ENCODE peak calls at places on chromosomes 6 and 20, in four cellular contexts. F is AG04450, Z is choroid plexus epithelial cell, U is left ventricle myocardium inferior. Y is an unnamed sample.

GRCh38 chr20:23121766-23122095 is 35.6 kb upstream of the CD93 start:
- DNase-seq in F (no peak), Z (no peak), U (no peak), Y (no peak)

GRCh38 chr20:20225325-20225724 is 142.6 kb upstream of the INSM1 start:
- DNase-seq in F (no peak), Z (no peak), U (no peak), Y (no peak)

GRCh38 chr6:113339173-113339572 is 518.0 kb upstream of the MARCKS start:
- DNase-seq in F (no peak), Z (no peak), U (no peak), Y (no peak)

GRCh38 chr6:3905853-3906190 is 56.6 kb downstream of the FAM50B start:
- DNase-seq in F (no peak), Z (peak; percentile 34), U (no peak), Y (no peak)

GRCh38 chr20:24773751-24774201 is 175.3 kb upstream of the CST7 start:
- DNase-seq in F (peak; percentile 13), Z (peak; percentile 90), U (no peak), Y (peak; percentile 51)

GRCh38 chr6:105587349-105588115 is 184.7 kb upstream of the PREP start:
- DNase-seq in F (no peak), Z (no peak), U (no peak), Y (no peak)

GRCh38 chr20:19976595-19977372 is 40.4 kb upstream of the NAA20 start:
- DNase-seq in F (no peak), Z (peak; percentile 86), U (peak; percentile 70), Y (no peak)

GRCh38 chr6:7628479-7628878 is 38.5 kb downstream of the SNRNP48 start:
- DNase-seq in F (no peak), Z (no peak), U (no peak), Y (no peak)

GRCh38 chr6:6884193-6884627 is 223.6 kb upstream of the RREB1 start:
- DNase-seq in F (no peak), Z (peak; percentile 44), U (no peak), Y (no peak)

GRCh38 chr6:84872996-84873395 is 108.6 kb upstream of the TBX18 start:
- DNase-seq in F (no peak), Z (peak; percentile 57), U (no peak), Y (no peak)

GRCh38 chr6:82248233-82248735 is 740 bp upstream of the IBTK start:
- DNase-seq in F (no peak), Z (peak; percentile 52), U (no peak), Y (peak; percentile 50)

GRCh38 chr6:26452631-26453030 is 5.1 kb upstream of the BTN2A1 start:
- DNase-seq in F (no peak), Z (no peak), U (no peak), Y (no peak)

GRCh38 chr20:51930775-51931174 is 128.5 kb upstream of the SALL4 start:
- DNase-seq in F (peak; percentile 11), Z (peak; percentile 87), U (no peak), Y (no peak)

GRCh38 chr6:21263531-21264287 is 329.8 kb upstream of the SOX4 start:
- DNase-seq in F (no peak), Z (peak; percentile 59), U (no peak), Y (peak; percentile 56)

GRCh38 chr6:33329058-33329457 is 11.5 kb upstream of the ZBTB22 start:
- DNase-seq in F (no peak), Z (no peak), U (no peak), Y (no peak)

GRCh38 chr6:137768935-137769334 is 98.1 kb upstream of the TNFAIP3 start:
- DNase-seq in F (no peak), Z (no peak), U (no peak), Y (no peak)

GRCh38 chr20:2101057-2101934 is at the start of gene STK35:
- DNase-seq in F (no peak), Z (no peak), U (no peak), Y (peak; percentile 87)

GRCh38 chr20:56171087-56172012 is 77.2 kb upstream of the MC3R start:
- DNase-seq in F (no peak), Z (peak; percentile 2), U (no peak), Y (no peak)
- TF ChIP-seq CTCF in F (no peak), Z (peak; percentile 6), U (peak; percentile 47), Y (no peak)

GRCh38 chr6:169406794-169407193 is 153.1 kb upstream of the THBS2 start:
- DNase-seq in F (no peak), Z (no peak), U (no peak), Y (no peak)
- TF ChIP-seq CTCF in F (no peak), Z (no peak), U (no peak), Y (no peak)

DNA sequence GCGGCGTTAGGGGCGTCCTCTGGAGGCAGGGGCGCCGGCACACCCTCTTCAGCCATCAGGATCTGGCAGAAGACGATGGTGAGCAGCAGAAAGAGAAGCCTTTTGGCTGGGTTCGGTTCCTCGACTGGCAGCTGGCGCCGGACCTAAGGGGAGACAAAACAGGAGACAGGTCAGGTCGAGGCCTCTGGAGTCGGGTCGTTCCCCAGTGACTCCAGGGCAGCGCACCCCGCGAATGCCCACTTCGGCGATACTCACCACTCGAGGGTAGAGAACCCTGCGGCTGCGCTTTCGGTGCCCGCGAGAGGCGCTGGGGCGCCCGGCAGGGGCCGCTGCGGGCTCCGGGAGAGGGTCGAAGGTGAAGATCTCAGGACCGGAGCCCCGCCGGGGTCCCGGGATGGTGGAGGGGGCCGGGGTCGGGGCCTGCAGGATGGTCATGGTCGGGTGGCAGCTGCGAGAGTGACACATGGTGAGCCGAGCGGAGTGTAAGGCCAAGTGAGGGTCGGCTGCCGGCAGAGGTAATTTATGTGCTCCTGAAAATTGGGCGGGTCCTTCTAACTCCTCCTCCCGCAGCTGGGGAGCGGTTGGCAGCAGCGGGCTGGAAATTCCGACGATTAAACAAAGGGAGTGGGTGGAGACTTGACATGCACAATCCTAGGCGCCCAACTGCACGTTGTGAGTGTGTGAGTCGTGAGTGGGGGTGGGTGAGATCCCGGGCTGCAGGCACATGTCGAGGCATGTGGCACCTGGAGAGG is at the start of gene IER3:
- DNase-seq in F (peak; percentile 85), Z (peak; percentile 93), U (peak; percentile 84), Y (peak; percentile 92)
- TF ChIP-seq CTCF in F (peak; percentile 69), Z (peak; percentile 69), U (peak; percentile 80), Y (peak; percentile 70)

GRCh38 chr6:158205220-158205944 is 37.2 kb downstream of the GTF2H5 start:
- DNase-seq in F (no peak), Z (peak; percentile 43), U (no peak), Y (no peak)
- TF ChIP-seq CTCF in F (peak; percentile 41), Z (peak; percentile 74), U (peak; percentile 23), Y (no peak)

GRCh38 chr6:12715437-12715836 is 1.1 kb upstream of the PHACTR1 start:
- DNase-seq in F (no peak), Z (no peak), U (no peak), Y (no peak)

GRCh38 chr6:12718025-12718424 is 1.5 kb downstream of the PHACTR1 start:
- DNase-seq in F (no peak), Z (peak; percentile 24), U (no peak), Y (no peak)

GRCh38 chr6:12717356-12717755 is 789 bp downstream of the PHACTR1 start:
- DNase-seq in F (no peak), Z (no peak), U (no peak), Y (no peak)

GRCh38 chr6:12714022-12714421 is 2.5 kb upstream of the PHACTR1 start:
- DNase-seq in F (no peak), Z (no peak), U (no peak), Y (no peak)

GRCh38 chr6:12716298-12716853 is at the start of gene PHACTR1:
- DNase-seq in F (no peak), Z (no peak), U (no peak), Y (no peak)
- TF ChIP-seq CTCF in F (no peak), Z (no peak), U (no peak), Y (no peak)

GRCh38 chr6:165308926-165309731 is at the start of gene C6orf118:
- DNase-seq in F (no peak), Z (peak; percentile 92), U (peak; percentile 55), Y (no peak)
- TF ChIP-seq CTCF in F (no peak), Z (no peak), U (no peak), Y (no peak)

GRCh38 chr20:36243726-36244125 is 7.4 kb downstream of the AAR2 start:
- DNase-seq in F (no peak), Z (no peak), U (no peak), Y (no peak)
- TF ChIP-seq CTCF in F (no peak), Z (no peak), U (no peak), Y (no peak)

DNA sequence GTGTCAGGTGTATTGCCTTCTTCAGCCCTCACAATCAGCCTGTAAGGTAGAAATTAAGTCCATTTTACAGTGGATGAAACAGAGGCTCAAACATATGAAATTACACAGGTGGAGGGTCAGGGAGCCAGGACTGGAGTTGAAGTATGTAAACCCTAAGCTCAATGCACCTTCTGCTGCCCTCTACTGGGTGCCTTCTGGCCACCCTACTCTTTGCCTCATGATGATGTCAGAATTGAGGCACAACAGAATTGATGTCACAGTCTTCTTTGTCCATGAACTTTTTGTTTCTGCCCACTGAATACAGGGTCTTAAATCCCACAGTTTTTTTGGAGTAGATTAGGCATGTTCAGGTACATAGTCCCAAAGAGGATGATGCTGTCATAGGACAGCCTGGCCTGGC is 400.8 kb upstream of the CHD6 start:
- DNase-seq in F (no peak), Z (no peak), U (no peak), Y (peak; percentile 12)
- TF ChIP-seq CTCF in F (no peak), Z (no peak), U (no peak), Y (peak; percentile 33)

GRCh38 chr6:24357336-24358218 is at the start of gene DCDC2:
- DNase-seq in F (no peak), Z (peak; percentile 13), U (no peak), Y (peak; percentile 17)

GRCh38 chr6:24358219-24358821 is 461 bp upstream of the DCDC2 start:
- DNase-seq in F (no peak), Z (no peak), U (no peak), Y (no peak)

GRCh38 chr6:24356310-24357035 is 1.4 kb downstream of the DCDC2 start:
- DNase-seq in F (no peak), Z (no peak), U (no peak), Y (no peak)

GRCh38 chr6:24355422-24355821 is 2.4 kb downstream of the DCDC2 start:
- DNase-seq in F (no peak), Z (no peak), U (no peak), Y (no peak)

GRCh38 chr6:24359640-24360454 is 2.0 kb upstream of the DCDC2 start:
- DNase-seq in F (peak; percentile 11), Z (peak; percentile 90), U (peak; percentile 33), Y (peak; percentile 79)
- TF ChIP-seq CTCF in F (peak; percentile 88), Z (peak; percentile 88), U (peak; percentile 65), Y (peak; percentile 92)

GRCh38 chr20:38534756-38535155 is 46.2 kb upstream of the ADIG start:
- DNase-seq in F (no peak), Z (no peak), U (no peak), Y (peak; percentile 2)

GRCh38 chr20:38538789-38539188 is 42.2 kb upstream of the ADIG start:
- DNase-seq in F (no peak), Z (no peak), U (no peak), Y (no peak)

GRCh38 chr20:38537176-38537575 is 43.8 kb upstream of the ADIG start:
- DNase-seq in F (no peak), Z (no peak), U (no peak), Y (no peak)

GRCh38 chr20:38536310-38536709 is 44.7 kb upstream of the ADIG start:
- DNase-seq in F (no peak), Z (peak; percentile 69), U (no peak), Y (no peak)
- TF ChIP-seq CTCF in F (peak; percentile 30), Z (no peak), U (no peak), Y (no peak)